ENCODE peak calls at places on chromosomes 3 and 15, in seven cellular contexts. T is IMR-90, E is esophagus squamous epithelium, Q is heart left ventricle, Z is tibial nerve, P is thyroid gland, H is transverse colon. J is an unnamed sample. For H3K36me3 and H3K4me1, the result is how much of the 10 kb centered on the place peaks cover.

GRCh38 chr3:151290673-151291072 is 12.3 kb upstream of the P2RY14 start:
- DNase-seq in T (peak), E (no peak), Q (no peak), Z (no peak), P (no peak), H (no peak), J (no peak)

GRCh38 chr3:126380011-126380768 is 14.5 kb upstream of the CFAP100 start:
- DNase-seq in T (no peak), E (no peak), Q (no peak), Z (no peak), P (no peak), H (no peak), J (no peak)

GRCh38 chr3:50508821-50509220 is 5.4 kb upstream of the CACNA2D2 start:
- DNase-seq in T (no peak), E (no peak), Q (no peak), Z (no peak), P (no peak), H (no peak), J (no peak)

GRCh38 chr15:65869954-65870871 is 922 bp downstream of the RAB11A start:
- DNase-seq in T (peak), E (no peak), Q (peak), Z (no peak), P (peak), H (peak), J (peak)

GRCh38 chr3:179179979-179180758 is 32.0 kb downstream of the PIK3CA start:
- DNase-seq in T (peak), E (no peak), Q (no peak), Z (no peak), P (no peak), H (no peak), J (no peak)

GRCh38 chr15:20346082-20346805 is 195.4 kb downstream of the GOLGA6L6 start:
- DNase-seq in T (no peak), E (no peak), Q (peak), Z (no peak), P (no peak), H (no peak), J (no peak)

GRCh38 chr15:98549003-98549402 is 99.3 kb upstream of the IGF1R start:
- DNase-seq in T (no peak), E (no peak), Q (no peak), Z (no peak), P (no peak), H (no peak), J (no peak)

GRCh38 chr3:45597166-45597565 is 2.6 kb downstream of the LIMD1 start:
- DNase-seq in T (peak), E (no peak), Q (no peak), Z (no peak), P (peak), H (peak), J (peak)

GRCh38 chr15:65069179-65069578 is 1.4 kb upstream of the RASL12 start:
- DNase-seq in T (peak), E (no peak), Q (peak), Z (no peak), P (no peak), H (peak), J (peak)

GRCh38 chr15:65195542-65196026 is 10.4 kb upstream of the CLPX start:
- DNase-seq in T (no peak), E (no peak), Q (no peak), Z (no peak), P (no peak), H (no peak), J (no peak)

GRCh38 chr3:142981901-142982773 is 18.7 kb upstream of the PAQR9 start:
- DNase-seq in T (no peak), E (no peak), Q (no peak), Z (no peak), P (no peak), H (no peak), J (no peak)

GRCh38 chr15:57595011-57595866 is 3.5 kb downstream of the MYZAP start:
- DNase-seq in T (no peak), E (no peak), Q (no peak), Z (no peak), P (no peak), H (no peak), J (peak)

GRCh38 chr3:43218156-43218555 is 68.2 kb upstream of the SNRK start:
- DNase-seq in T (no peak), E (no peak), Q (no peak), Z (no peak), P (no peak), H (no peak), J (no peak)

GRCh38 chr3:146382386-146382785 is 87.0 kb downstream of the PLSCR2 start:
- DNase-seq in T (peak), E (no peak), Q (no peak), Z (no peak), P (no peak), H (peak), J (no peak)

GRCh38 chr15:99733268-99734039 is at the start of gene LYSMD4:
- DNase-seq in T (peak), E (peak), Q (peak), Z (peak), P (peak), H (peak), J (peak)

GRCh38 chr15:28079313-28079969 is 19.7 kb downstream of the OCA2 start:
- DNase-seq in T (no peak), E (no peak), Q (no peak), Z (no peak), P (no peak), H (no peak), J (no peak)

GRCh38 chr15:66779331-66780009 is 77.4 kb downstream of the SMAD6 start:
- DNase-seq in T (no peak), E (no peak), Q (no peak), Z (no peak), P (no peak), H (peak), J (no peak)

GRCh38 chr3:29805757-29806156 is 524.9 kb downstream of the RBMS3 start:
- DNase-seq in T (peak), E (no peak), Q (no peak), Z (no peak), P (no peak), H (no peak), J (no peak)

GRCh38 chr3:12178091-12178820 is 19.5 kb upstream of the TIMP4 start:
- DNase-seq in T (peak), E (no peak), Q (peak), Z (no peak), P (peak), H (no peak), J (peak)

GRCh38 chr3:192844366-192844765 is 73.3 kb downstream of the MB21D2 start:
- DNase-seq in T (no peak), E (no peak), Q (no peak), Z (no peak), P (no peak), H (no peak), J (no peak)

GRCh38 chr3:140198242-140198641 is 263.3 kb downstream of the CLSTN2 start:
- DNase-seq in T (no peak), E (no peak), Q (no peak), Z (no peak), P (no peak), H (no peak), J (no peak)

GRCh38 chr15:99423186-99424130 is 142.3 kb upstream of the MEF2A start:
- DNase-seq in T (no peak), E (no peak), Q (no peak), Z (no peak), P (no peak), H (no peak), J (no peak)

GRCh38 chr3:55066406-55067128 is 138.7 kb upstream of the LRTM1 start:
- DNase-seq in T (peak), E (no peak), Q (no peak), Z (no peak), P (no peak), H (no peak), J (no peak)

GRCh38 chr15:62390793-62391543 is 225.9 kb upstream of the C2CD4B start:
- DNase-seq in T (peak), E (no peak), Q (peak), Z (no peak), P (peak), H (peak), J (peak)

GRCh38 chr15:89067751-89068150 is 20.5 kb upstream of the ABHD2 start:
- DNase-seq in T (peak), E (no peak), Q (no peak), Z (no peak), P (no peak), H (no peak), J (no peak)

GRCh38 chr3:12629560-12629959 is 34.4 kb downstream of the RAF1 start:
- DNase-seq in T (peak), E (no peak), Q (no peak), Z (no peak), P (peak), H (no peak), J (peak)

GRCh38 chr3:127012091-127012490 is 29.2 kb downstream of the PLXNA1 start:
- DNase-seq in T (peak), E (no peak), Q (no peak), Z (no peak), P (no peak), H (no peak), J (no peak)

GRCh38 chr15:68807249-68807648 is 13.4 kb downstream of the ANP32A start:
- DNase-seq in T (no peak), E (no peak), Q (no peak), Z (no peak), P (no peak), H (peak), J (no peak)

GRCh38 chr3:181403876-181404660 is 307.7 kb upstream of the SOX2 start:
- DNase-seq in T (no peak), E (no peak), Q (no peak), Z (no peak), P (no peak), H (no peak), J (no peak)

GRCh38 chr3:7546219-7546618 is 685.3 kb downstream of the GRM7 start:
- DNase-seq in T (no peak), E (no peak), Q (no peak), Z (no peak), P (no peak), H (no peak), J (peak)

GRCh38 chr3:160103397-160103796 is 114.8 kb downstream of the IL12A start:
- DNase-seq in T (no peak), E (no peak), Q (no peak), Z (no peak), P (no peak), H (no peak), J (no peak)

GRCh38 chr3:27317096-27317495 is 52.1 kb downstream of the NEK10 start:
- DNase-seq in T (no peak), E (no peak), Q (no peak), Z (no peak), P (no peak), H (peak), J (no peak)

DNA sequence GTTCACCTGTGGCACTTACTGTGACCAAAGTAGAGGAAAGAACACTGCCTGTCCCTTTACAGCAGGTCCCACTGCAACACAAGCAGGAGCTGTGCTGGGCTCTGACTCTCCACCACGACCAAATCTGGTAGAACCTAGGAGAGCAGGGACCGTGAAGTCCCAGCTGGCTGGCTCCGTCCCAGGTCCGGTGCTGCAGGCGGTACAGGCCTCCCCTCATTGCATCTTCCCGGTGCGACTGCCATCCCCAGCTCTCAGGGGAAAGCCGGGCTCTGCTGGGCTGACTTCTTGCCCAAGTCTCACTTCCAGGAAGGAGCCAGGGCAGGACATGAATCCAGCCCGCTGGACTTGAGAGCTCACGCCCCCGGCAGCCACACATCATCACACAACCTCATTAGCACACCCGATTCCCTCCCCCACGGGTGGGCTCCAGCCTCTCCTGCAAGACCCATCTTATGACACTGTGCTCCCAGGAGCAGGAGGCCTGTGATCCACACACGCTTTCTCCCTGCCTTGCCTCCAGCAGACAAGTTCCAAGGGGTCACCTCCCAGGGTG is 33.7 kb downstream of the RGMA start:
- DNase-seq in T (no peak), E (no peak), Q (peak), Z (no peak), P (no peak), H (no peak), J (no peak)
- H3K36me3 ChIP-seq in T (under half), E (under half), Q (under half), Z (under half), P (under half), H (under half), J (under half)

DNA sequence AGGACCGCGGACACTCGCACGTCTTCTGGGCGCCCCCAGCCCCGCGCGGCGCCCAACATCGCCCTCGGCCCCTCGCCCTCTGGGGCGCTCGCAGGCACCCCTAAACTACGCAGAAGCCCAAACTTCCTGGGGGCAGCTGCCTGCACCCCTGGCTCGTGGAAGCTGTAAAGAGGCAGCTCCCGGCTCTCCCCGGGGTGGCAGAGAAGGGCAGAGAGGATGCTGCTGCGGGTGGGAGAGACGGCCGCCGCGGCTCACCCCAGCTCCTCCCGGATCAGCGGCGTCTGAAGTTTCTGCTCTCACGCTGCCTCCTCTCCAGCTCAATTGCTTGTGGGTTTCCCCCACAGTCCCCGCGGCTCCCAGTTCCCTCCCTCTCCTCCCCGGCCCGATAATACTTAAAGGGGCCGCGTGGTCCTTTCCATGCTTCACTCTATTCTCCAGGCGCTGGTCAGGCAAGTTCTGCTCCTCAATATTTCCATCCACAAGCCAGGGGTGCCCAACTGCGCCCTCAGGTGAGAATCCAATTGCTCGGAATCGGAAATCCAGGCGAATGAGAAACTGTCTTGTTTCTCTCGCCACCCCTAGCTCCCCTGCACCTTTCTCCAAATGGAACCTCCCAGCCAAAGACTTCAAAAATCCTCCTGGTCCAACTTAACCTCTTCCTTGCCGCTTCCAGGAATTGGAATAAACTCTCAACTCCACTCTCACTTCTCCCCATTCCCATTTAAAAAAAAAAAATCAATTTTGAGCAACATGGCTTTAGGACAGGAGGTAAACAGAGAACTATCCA is 748.5 kb downstream of the ROBO1 start:
- DNase-seq in T (peak), E (no peak), Q (peak), Z (peak), P (peak), H (peak), J (peak)
- TF ChIP-seq POLR2A in T (peak), E (peak), Q (no peak), Z (peak), P (no peak), H (peak), J (peak)

GRCh38 chr15:84961707-84962106 is 19.9 kb upstream of the PDE8A start:
- DNase-seq in T (peak), E (no peak), Q (no peak), Z (no peak), P (no peak), H (no peak), J (no peak)

GRCh38 chr15:84956199-84956598 is 25.5 kb upstream of the PDE8A start:
- DNase-seq in T (no peak), E (no peak), Q (no peak), Z (no peak), P (no peak), H (no peak), J (no peak)

GRCh38 chr15:84960391-84961113 is 21.1 kb upstream of the PDE8A start:
- DNase-seq in T (no peak), E (no peak), Q (no peak), Z (no peak), P (no peak), H (no peak), J (no peak)

GRCh38 chr15:84962975-84963374 is 18.7 kb upstream of the PDE8A start:
- DNase-seq in T (no peak), E (no peak), Q (no peak), Z (no peak), P (no peak), H (no peak), J (no peak)

GRCh38 chr15:84961114-84961452 is 20.6 kb upstream of the PDE8A start:
- DNase-seq in T (peak), E (no peak), Q (no peak), Z (no peak), P (no peak), H (no peak), J (no peak)
- H3K4me1 ChIP-seq in T (under half), E (under half), Q (under half), Z (under half), P (under half), H (under half), J (under half)

DNA sequence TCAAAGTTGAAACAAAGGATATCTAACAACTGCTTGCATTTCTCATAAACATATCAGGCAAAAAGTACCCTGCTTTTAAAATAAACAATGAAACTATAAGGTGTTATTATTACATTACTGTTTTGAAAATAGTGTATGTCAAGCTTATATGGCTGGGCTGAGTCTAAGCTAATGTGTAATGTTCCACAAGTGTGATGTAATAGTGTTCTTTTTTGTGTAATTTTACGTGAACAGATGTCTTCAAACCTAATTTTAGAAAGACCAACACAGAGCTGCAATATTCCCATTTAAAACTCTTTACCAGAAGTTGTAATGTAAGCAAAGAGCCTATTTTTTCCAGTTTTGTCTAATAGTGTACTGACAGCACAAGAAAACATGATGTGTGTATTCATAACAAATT is 34.0 kb downstream of the MINDY2 start:
- DNase-seq in T (peak), E (no peak), Q (no peak), Z (no peak), P (no peak), H (no peak), J (no peak)
- H3K36me3 ChIP-seq in T (under half), E (under half), Q (under half), Z (under half), P (under half), H (under half), J (under half)

GRCh38 chr3:39147374-39147709 is 6.0 kb downstream of the CSRNP1 start:
- DNase-seq in T (no peak), E (no peak), Q (no peak), Z (no peak), P (no peak), H (no peak), J (no peak)

GRCh38 chr3:39146611-39147373 is 6.6 kb downstream of the CSRNP1 start:
- DNase-seq in T (peak), E (peak), Q (peak), Z (peak), P (peak), H (peak), J (peak)

GRCh38 chr3:39144748-39145380 is 8.5 kb downstream of the CSRNP1 start:
- DNase-seq in T (no peak), E (no peak), Q (no peak), Z (no peak), P (no peak), H (peak), J (no peak)

GRCh38 chr3:39147711-39148115 is 5.7 kb downstream of the CSRNP1 start:
- DNase-seq in T (peak), E (no peak), Q (no peak), Z (no peak), P (peak), H (peak), J (no peak)

GRCh38 chr3:39146083-39146501 is 7.3 kb downstream of the CSRNP1 start:
- DNase-seq in T (no peak), E (no peak), Q (no peak), Z (no peak), P (no peak), H (peak), J (no peak)
- TF ChIP-seq POLR2A in T (no peak), E (no peak), Q (no peak), Z (no peak), P (no peak), H (no peak), J (no peak)

DNA sequence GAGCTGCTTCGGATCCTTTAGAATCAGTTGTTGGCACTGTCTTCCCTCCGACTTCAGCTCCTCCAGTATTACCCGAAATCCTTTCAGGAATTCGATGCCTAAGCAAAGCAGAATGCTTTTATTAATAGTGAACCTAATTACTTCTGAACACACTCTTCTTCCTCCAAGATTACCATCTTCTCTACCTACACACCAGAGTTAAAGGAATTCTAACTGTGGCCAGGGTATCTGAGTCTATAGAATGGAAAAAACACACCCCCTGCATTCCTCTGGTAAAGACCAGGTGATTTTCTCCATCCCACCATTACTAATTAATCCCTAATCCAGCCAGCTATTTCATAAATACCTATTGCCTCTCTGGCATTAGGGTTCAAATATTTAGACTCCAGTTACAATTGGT is 49.8 kb downstream of the SPATA12 start:
- DNase-seq in T (no peak), E (no peak), Q (no peak), Z (no peak), P (no peak), H (no peak), J (no peak)
- H3K4me1 ChIP-seq in T (under half), E (under half), Q (under half), Z (under half), P (under half), H (under half), J (under half)

GRCh38 chr3:133606902-133607301 is 33.4 kb downstream of the CDV3 start:
- DNase-seq in T (no peak), E (no peak), Q (no peak), Z (no peak), P (no peak), H (no peak), J (no peak)
- H3K36me3 ChIP-seq in T (under half), E (under half), Q (half or more), Z (under half), P (under half), H (under half), J (under half)

GRCh38 chr15:72200395-72201237 is 3.0 kb upstream of the GRAMD2A start:
- DNase-seq in T (no peak), E (no peak), Q (no peak), Z (no peak), P (no peak), H (no peak), J (no peak)
- TF ChIP-seq POLR2A in T (no peak), E (no peak), Q (no peak), Z (no peak), P (no peak), H (no peak), J (no peak)